ENCODE peak calls at places on chromosomes 2 and 18, in ten cellular contexts. One of them, this sample, is unnamed.

GRCh38 chr18:13216092-13216582 is 2.4 kb upstream of the LDLRAD4 start:
- DNase-seq in MM.1S: peak; percentile 66
- DNase-seq in adipocyte: peak; percentile 81
- DNase-seq in adrenal gland: peak; percentile 82
- DNase-seq in CD4-positive, CD25-positive, alpha-beta regulatory T cell: peak; percentile 66
- DNase-seq in GM23248: peak; percentile 74
- DNase-seq in thoracic aorta: no peak
- DNase-seq in pancreas: peak; percentile 72
- DNase-seq in body of pancreas: peak; percentile 63
- DNase-seq in heart right ventricle: peak; percentile 64
- DNase-seq in this sample: peak; percentile 72

GRCh38 chr2:165573534-165574461 is 104.3 kb downstream of the CSRNP3 start:
- DNase-seq in pancreas: peak; percentile 57
- DNase-seq in adipocyte: peak; percentile 15
- DNase-seq in thoracic aorta: no peak
- DNase-seq in body of pancreas: peak; percentile 68
- DNase-seq in heart right ventricle: peak; percentile 17
- DNase-seq in adrenal gland: peak; percentile 70
- DNase-seq in GM23248: no peak
- DNase-seq in CD4-positive, CD25-positive, alpha-beta regulatory T cell: no peak
- DNase-seq in MM.1S: no peak
- DNase-seq in this sample: peak; percentile 36

GRCh38 chr18:46899274-46899948 is 17.9 kb downstream of the PIAS2 start:
- DNase-seq in body of pancreas: no peak
- DNase-seq in adrenal gland: peak; percentile 25
- DNase-seq in heart right ventricle: no peak
- DNase-seq in GM23248: no peak
- DNase-seq in thoracic aorta: no peak
- DNase-seq in MM.1S: no peak
- DNase-seq in CD4-positive, CD25-positive, alpha-beta regulatory T cell: no peak
- DNase-seq in adipocyte: no peak
- DNase-seq in pancreas: no peak
- DNase-seq in this sample: no peak

GRCh38 chr2:28338046-28338753 is 54.5 kb upstream of the FOSL2 start:
- DNase-seq in MM.1S: no peak
- DNase-seq in pancreas: no peak
- DNase-seq in body of pancreas: peak; percentile 31
- DNase-seq in adipocyte: peak; percentile 95
- DNase-seq in adrenal gland: peak; percentile 67
- DNase-seq in GM23248: peak; percentile 95
- DNase-seq in heart right ventricle: peak; percentile 61
- DNase-seq in thoracic aorta: peak; percentile 41
- DNase-seq in CD4-positive, CD25-positive, alpha-beta regulatory T cell: no peak
- DNase-seq in this sample: peak; percentile 67

GRCh38 chr2:100731535-100731981 is 88.4 kb upstream of the NPAS2 start:
- DNase-seq in adrenal gland: no peak
- DNase-seq in CD4-positive, CD25-positive, alpha-beta regulatory T cell: no peak
- DNase-seq in body of pancreas: no peak
- DNase-seq in adipocyte: peak; percentile 59
- DNase-seq in thoracic aorta: no peak
- DNase-seq in GM23248: peak; percentile 94
- DNase-seq in pancreas: no peak
- DNase-seq in heart right ventricle: no peak
- DNase-seq in MM.1S: no peak
- DNase-seq in this sample: no peak

GRCh38 chr2:7133521-7133920 is 216.3 kb downstream of the RNF144A start:
- DNase-seq in pancreas: no peak
- DNase-seq in heart right ventricle: no peak
- DNase-seq in adrenal gland: no peak
- DNase-seq in adipocyte: peak; percentile 13
- DNase-seq in thoracic aorta: no peak
- DNase-seq in MM.1S: no peak
- DNase-seq in body of pancreas: no peak
- DNase-seq in GM23248: peak; percentile 33
- DNase-seq in CD4-positive, CD25-positive, alpha-beta regulatory T cell: no peak
- DNase-seq in this sample: no peak

GRCh38 chr18:56632070-56633022 is 6.0 kb downstream of the TXNL1 start:
- DNase-seq in MM.1S: no peak
- DNase-seq in adipocyte: no peak
- DNase-seq in GM23248: no peak
- DNase-seq in adrenal gland: no peak
- DNase-seq in pancreas: no peak
- DNase-seq in body of pancreas: no peak
- DNase-seq in CD4-positive, CD25-positive, alpha-beta regulatory T cell: no peak
- DNase-seq in heart right ventricle: no peak
- DNase-seq in thoracic aorta: no peak
- DNase-seq in this sample: no peak

GRCh38 chr2:195280024-195280423 is 377.0 kb upstream of the SLC39A10 start:
- DNase-seq in body of pancreas: no peak
- DNase-seq in pancreas: no peak
- DNase-seq in CD4-positive, CD25-positive, alpha-beta regulatory T cell: no peak
- DNase-seq in GM23248: no peak
- DNase-seq in adrenal gland: no peak
- DNase-seq in heart right ventricle: no peak
- DNase-seq in adipocyte: no peak
- DNase-seq in thoracic aorta: no peak
- DNase-seq in MM.1S: no peak
- DNase-seq in this sample: no peak

GRCh38 chr18:79628416-79629248 is 51.0 kb upstream of the CTDP1 start:
- DNase-seq in thoracic aorta: no peak
- DNase-seq in CD4-positive, CD25-positive, alpha-beta regulatory T cell: no peak
- DNase-seq in pancreas: no peak
- DNase-seq in adrenal gland: no peak
- DNase-seq in adipocyte: no peak
- DNase-seq in body of pancreas: no peak
- DNase-seq in GM23248: no peak
- DNase-seq in MM.1S: no peak
- DNase-seq in heart right ventricle: no peak
- DNase-seq in this sample: no peak

GRCh38 chr2:167294775-167295140 is 406.5 kb downstream of the XIRP2 start:
- DNase-seq in adrenal gland: no peak
- DNase-seq in GM23248: peak; percentile 40
- DNase-seq in CD4-positive, CD25-positive, alpha-beta regulatory T cell: no peak
- DNase-seq in MM.1S: peak; percentile 41
- DNase-seq in body of pancreas: no peak
- DNase-seq in heart right ventricle: no peak
- DNase-seq in thoracic aorta: no peak
- DNase-seq in pancreas: no peak
- DNase-seq in adipocyte: peak; percentile 59
- DNase-seq in this sample: no peak

GRCh38 chr2:128504242-128505149 is 185.8 kb upstream of the HS6ST1 start:
- DNase-seq in adrenal gland: no peak
- DNase-seq in MM.1S: peak; percentile 62
- DNase-seq in heart right ventricle: no peak
- DNase-seq in body of pancreas: no peak
- DNase-seq in CD4-positive, CD25-positive, alpha-beta regulatory T cell: no peak
- DNase-seq in thoracic aorta: no peak
- DNase-seq in pancreas: no peak
- DNase-seq in adipocyte: no peak
- DNase-seq in GM23248: no peak
- DNase-seq in this sample: no peak

GRCh38 chr2:1556776-1557466 is 143.7 kb downstream of the TPO start:
- DNase-seq in GM23248: peak; percentile 85
- DNase-seq in adrenal gland: peak; percentile 94
- DNase-seq in adipocyte: peak; percentile 44
- DNase-seq in thoracic aorta: no peak
- DNase-seq in pancreas: no peak
- DNase-seq in MM.1S: no peak
- DNase-seq in heart right ventricle: no peak
- DNase-seq in CD4-positive, CD25-positive, alpha-beta regulatory T cell: no peak
- DNase-seq in body of pancreas: no peak
- DNase-seq in this sample: no peak

GRCh38 chr18:24799720-24800119 is 339.3 kb downstream of the HRH4 start:
- DNase-seq in pancreas: no peak
- DNase-seq in heart right ventricle: no peak
- DNase-seq in adipocyte: no peak
- DNase-seq in GM23248: no peak
- DNase-seq in CD4-positive, CD25-positive, alpha-beta regulatory T cell: no peak
- DNase-seq in body of pancreas: no peak
- DNase-seq in thoracic aorta: no peak
- DNase-seq in MM.1S: no peak
- DNase-seq in adrenal gland: no peak
- DNase-seq in this sample: no peak

GRCh38 chr2:113755690-113756063 is 765 bp downstream of the SLC35F5 start:
- DNase-seq in body of pancreas: no peak
- DNase-seq in GM23248: peak; percentile 50
- DNase-seq in adrenal gland: no peak
- DNase-seq in MM.1S: peak; percentile 17
- DNase-seq in pancreas: no peak
- DNase-seq in adipocyte: peak; percentile 65
- DNase-seq in thoracic aorta: no peak
- DNase-seq in CD4-positive, CD25-positive, alpha-beta regulatory T cell: no peak
- DNase-seq in heart right ventricle: no peak
- DNase-seq in this sample: no peak

GRCh38 chr2:68157002-68157401 is 686 bp upstream of the PNO1 start:
- DNase-seq in pancreas: peak; percentile 69
- DNase-seq in GM23248: peak; percentile 69
- DNase-seq in MM.1S: no peak
- DNase-seq in CD4-positive, CD25-positive, alpha-beta regulatory T cell: no peak
- DNase-seq in body of pancreas: no peak
- DNase-seq in thoracic aorta: no peak
- DNase-seq in adrenal gland: peak; percentile 65
- DNase-seq in adipocyte: peak; percentile 65
- DNase-seq in heart right ventricle: peak; percentile 42
- DNase-seq in this sample: no peak

GRCh38 chr2:11976090-11976489 is 229.7 kb downstream of the LPIN1 start:
- DNase-seq in adrenal gland: no peak
- DNase-seq in heart right ventricle: no peak
- DNase-seq in body of pancreas: no peak
- DNase-seq in adipocyte: no peak
- DNase-seq in MM.1S: no peak
- DNase-seq in CD4-positive, CD25-positive, alpha-beta regulatory T cell: no peak
- DNase-seq in pancreas: no peak
- DNase-seq in GM23248: no peak
- DNase-seq in thoracic aorta: no peak
- DNase-seq in this sample: no peak

GRCh38 chr2:62740221-62740620 is 34.7 kb downstream of the EHBP1 start:
- DNase-seq in CD4-positive, CD25-positive, alpha-beta regulatory T cell: no peak
- DNase-seq in MM.1S: no peak
- DNase-seq in pancreas: no peak
- DNase-seq in body of pancreas: no peak
- DNase-seq in adipocyte: peak; percentile 42
- DNase-seq in GM23248: peak; percentile 45
- DNase-seq in heart right ventricle: no peak
- DNase-seq in thoracic aorta: no peak
- DNase-seq in adrenal gland: no peak
- DNase-seq in this sample: no peak

GRCh38 chr2:17136895-17137294 is 381.3 kb downstream of the RAD51AP2 start:
- DNase-seq in CD4-positive, CD25-positive, alpha-beta regulatory T cell: no peak
- DNase-seq in heart right ventricle: no peak
- DNase-seq in GM23248: no peak
- DNase-seq in adrenal gland: no peak
- DNase-seq in body of pancreas: no peak
- DNase-seq in MM.1S: no peak
- DNase-seq in adipocyte: peak; percentile 19
- DNase-seq in pancreas: no peak
- DNase-seq in thoracic aorta: no peak
- DNase-seq in this sample: no peak

GRCh38 chr2:160408575-160409291 is 84.9 kb downstream of the RBMS1 start:
- DNase-seq in adrenal gland: no peak
- DNase-seq in thoracic aorta: no peak
- DNase-seq in MM.1S: no peak
- DNase-seq in GM23248: peak; percentile 70
- DNase-seq in body of pancreas: no peak
- DNase-seq in CD4-positive, CD25-positive, alpha-beta regulatory T cell: no peak
- DNase-seq in heart right ventricle: peak; percentile 19
- DNase-seq in pancreas: no peak
- DNase-seq in adipocyte: no peak
- DNase-seq in this sample: no peak
- H3K4me3 ChIP-seq in adrenal gland: no peak overlapping the region
- H3K4me3 ChIP-seq in thoracic aorta: peak overlapping the region; percentile 95
- H3K4me3 ChIP-seq in MM.1S: no peak overlapping the region
- H3K4me3 ChIP-seq in GM23248: peak overlapping the region; percentile 62
- H3K4me3 ChIP-seq in body of pancreas: no peak overlapping the region
- H3K4me3 ChIP-seq in CD4-positive, CD25-positive, alpha-beta regulatory T cell: no peak overlapping the region
- H3K4me3 ChIP-seq in heart right ventricle: peak overlapping the region; percentile 92
- H3K4me3 ChIP-seq in pancreas: no peak overlapping the region
- H3K4me3 ChIP-seq in adipocyte: peak overlapping the region; percentile 75
- H3K4me3 ChIP-seq in this sample: peak overlapping the region; percentile 95

GRCh38 chr2:170226216-170226615 is 48.3 kb downstream of the MYO3B start:
- DNase-seq in adrenal gland: no peak
- DNase-seq in MM.1S: no peak
- DNase-seq in adipocyte: no peak
- DNase-seq in thoracic aorta: no peak
- DNase-seq in heart right ventricle: no peak
- DNase-seq in CD4-positive, CD25-positive, alpha-beta regulatory T cell: no peak
- DNase-seq in GM23248: no peak
- DNase-seq in body of pancreas: no peak
- DNase-seq in pancreas: no peak
- DNase-seq in this sample: no peak
- H3K4me1 ChIP-seq in adrenal gland: no peaks in the 10 kb centered on the region
- H3K4me1 ChIP-seq in MM.1S: peaks cover 15% of the 10 kb centered on the region
- H3K4me1 ChIP-seq in adipocyte: peaks cover 20% of the 10 kb centered on the region
- H3K4me1 ChIP-seq in thoracic aorta: no peaks in the 10 kb centered on the region
- H3K4me1 ChIP-seq in heart right ventricle: peaks cover 5% of the 10 kb centered on the region
- H3K4me1 ChIP-seq in CD4-positive, CD25-positive, alpha-beta regulatory T cell: no peaks in the 10 kb centered on the region
- H3K4me1 ChIP-seq in GM23248: peaks cover 5% of the 10 kb centered on the region
- H3K4me1 ChIP-seq in body of pancreas: no peaks in the 10 kb centered on the region
- H3K4me1 ChIP-seq in pancreas: no peaks in the 10 kb centered on the region
- H3K4me1 ChIP-seq in this sample: peaks cover 10% of the 10 kb centered on the region

DNA sequence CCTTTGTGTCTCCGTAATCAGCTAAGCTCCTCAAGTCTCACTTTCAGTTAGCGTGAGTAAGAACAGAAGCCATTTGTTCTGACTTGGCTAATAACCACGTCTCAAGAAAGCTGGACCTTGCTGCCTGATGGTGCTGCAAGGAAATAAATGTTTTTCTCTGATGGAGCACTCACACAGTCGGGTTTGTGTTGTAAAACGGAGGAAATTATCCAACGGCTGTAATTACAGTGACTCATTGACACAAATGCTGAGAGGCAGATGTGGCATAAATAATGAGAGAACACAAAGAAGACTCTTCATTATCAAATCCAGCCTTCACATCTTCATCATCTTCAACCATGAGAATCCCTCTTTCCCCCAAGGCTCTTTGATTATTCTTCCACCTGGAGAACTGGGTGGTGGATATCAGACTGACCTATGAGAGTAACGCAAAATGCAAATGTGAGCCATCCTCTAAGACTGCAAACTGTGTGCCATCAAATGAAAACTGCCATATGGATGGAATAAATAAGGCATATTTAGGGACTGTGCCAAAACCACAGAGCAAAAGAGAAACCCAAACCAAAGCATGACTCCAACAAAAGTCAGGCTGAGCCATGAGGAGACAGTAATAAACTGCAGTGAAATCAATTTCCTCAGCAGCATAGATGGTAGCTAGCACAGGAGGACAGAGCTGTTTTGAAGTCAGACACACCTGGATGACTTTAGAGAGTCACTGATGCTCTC is 252.5 kb downstream of the RND3 start:
- DNase-seq in heart right ventricle: no peak
- DNase-seq in pancreas: no peak
- DNase-seq in adipocyte: peak; percentile 90
- DNase-seq in GM23248: peak; percentile 96
- DNase-seq in MM.1S: no peak
- DNase-seq in body of pancreas: no peak
- DNase-seq in CD4-positive, CD25-positive, alpha-beta regulatory T cell: no peak
- DNase-seq in adrenal gland: no peak
- DNase-seq in thoracic aorta: no peak
- DNase-seq in this sample: no peak
- H3K4me3 ChIP-seq in heart right ventricle: no peak overlapping the region
- H3K4me3 ChIP-seq in pancreas: no peak overlapping the region
- H3K4me3 ChIP-seq in adipocyte: peak overlapping the region; percentile 73
- H3K4me3 ChIP-seq in GM23248: peak overlapping the region; percentile 69
- H3K4me3 ChIP-seq in MM.1S: no peak overlapping the region
- H3K4me3 ChIP-seq in body of pancreas: no peak overlapping the region
- H3K4me3 ChIP-seq in CD4-positive, CD25-positive, alpha-beta regulatory T cell: no peak overlapping the region
- H3K4me3 ChIP-seq in adrenal gland: no peak overlapping the region
- H3K4me3 ChIP-seq in thoracic aorta: no peak overlapping the region
- H3K4me3 ChIP-seq in this sample: no peak overlapping the region

GRCh38 chr2:58081000-58081399 is 34.4 kb downstream of the VRK2 start:
- DNase-seq in MM.1S: no peak
- DNase-seq in thoracic aorta: no peak
- DNase-seq in adipocyte: peak; percentile 20
- DNase-seq in body of pancreas: no peak
- DNase-seq in adrenal gland: no peak
- DNase-seq in pancreas: no peak
- DNase-seq in heart right ventricle: no peak
- DNase-seq in CD4-positive, CD25-positive, alpha-beta regulatory T cell: no peak
- DNase-seq in GM23248: no peak
- DNase-seq in this sample: no peak
- H3K4me1 ChIP-seq in MM.1S: no peaks in the 10 kb centered on the region
- H3K4me1 ChIP-seq in thoracic aorta: no peaks in the 10 kb centered on the region
- H3K4me1 ChIP-seq in adipocyte: no peaks in the 10 kb centered on the region
- H3K4me1 ChIP-seq in body of pancreas: peaks cover 4% of the 10 kb centered on the region
- H3K4me1 ChIP-seq in adrenal gland: no peaks in the 10 kb centered on the region
- H3K4me1 ChIP-seq in pancreas: peaks cover 8% of the 10 kb centered on the region
- H3K4me1 ChIP-seq in heart right ventricle: no peaks in the 10 kb centered on the region
- H3K4me1 ChIP-seq in CD4-positive, CD25-positive, alpha-beta regulatory T cell: no peaks in the 10 kb centered on the region
- H3K4me1 ChIP-seq in GM23248: no peaks in the 10 kb centered on the region
- H3K4me1 ChIP-seq in this sample: peaks cover 13% of the 10 kb centered on the region